ENCODE peak calls at places on chromosomes 2 and 18, in four cellular contexts. E, O, C and T are unnamed samples. For H3K9me3, the result is how much of the 10 kb centered on the place peaks cover.

GRCh38 chr2:178322068-178322467 is 127.8 kb downstream of the OSBPL6 start:
- DNase-seq in E (no peak), O (no peak), C (no peak), T (peak)

GRCh38 chr2:189002079-189002478 is 27.9 kb downstream of the COL3A1 start:
- DNase-seq in E (peak), O (no peak), C (no peak), T (peak)

GRCh38 chr2:165018207-165018606 is 62.9 kb upstream of the SLC38A11 start:
- DNase-seq in E (peak), O (no peak), C (no peak), T (no peak)

GRCh38 chr18:74283646-74284045 is 8.1 kb downstream of the CYB5A start:
- DNase-seq in E (no peak), O (no peak), C (no peak), T (no peak)

GRCh38 chr2:172806426-172807008 is 70.9 kb downstream of the RAPGEF4 start:
- DNase-seq in E (peak), O (no peak), C (peak), T (peak)

GRCh38 chr18:24544141-24544498 is 83.7 kb downstream of the HRH4 start:
- DNase-seq in E (peak), O (no peak), C (peak), T (peak)

GRCh38 chr18:7482342-7482741 is 84.8 kb upstream of the PTPRM start:
- DNase-seq in E (no peak), O (no peak), C (no peak), T (no peak)

GRCh38 chr18:48105317-48105716 is 174.9 kb upstream of the SMAD2 start:
- DNase-seq in E (no peak), O (no peak), C (no peak), T (no peak)

GRCh38 chr2:11602563-11603182 is 67.3 kb downstream of the NTSR2 start:
- DNase-seq in E (no peak), O (no peak), C (no peak), T (peak)

GRCh38 chr2:142980246-142981068 is 103.0 kb downstream of the KYNU start:
- DNase-seq in E (peak), O (no peak), C (no peak), T (peak)

GRCh38 chr18:48836806-48837615 is 113.8 kb downstream of the SMAD7 start:
- DNase-seq in E (no peak), O (no peak), C (no peak), T (no peak)

GRCh38 chr2:36700311-36700710 is 3.8 kb downstream of the VIT start:
- DNase-seq in E (no peak), O (no peak), C (no peak), T (no peak)

GRCh38 chr2:36704475-36705150 is 8.1 kb downstream of the VIT start:
- DNase-seq in E (no peak), O (no peak), C (no peak), T (no peak)

GRCh38 chr2:36701391-36701795 is 4.9 kb downstream of the VIT start:
- DNase-seq in E (peak), O (no peak), C (no peak), T (no peak)

GRCh38 chr2:36701918-36702317 is 5.4 kb downstream of the VIT start:
- DNase-seq in E (no peak), O (no peak), C (no peak), T (no peak)

GRCh38 chr2:36702781-36703180 is 6.3 kb downstream of the VIT start:
- DNase-seq in E (no peak), O (no peak), C (no peak), T (no peak)
- H3K4me2 ChIP-seq in E (no peak), O (no peak), C (no peak), T (no peak)

GRCh38 chr2:509888-510287 is 167.3 kb downstream of the TMEM18 start:
- DNase-seq in E (no peak), O (no peak), C (no peak), T (no peak)
- H3K9me3 ChIP-seq in E (under half), O (under half), C (under half), T (under half)

GRCh38 chr2:101847661-101848339 is 144.0 kb upstream of the IL1R2 start:
- DNase-seq in E (peak), O (no peak), C (no peak), T (no peak)
- TF ChIP-seq FOS in E (no peak), O (no peak), C (no peak), T (no peak)

GRCh38 chr18:79847606-79848293 is 50.0 kb downstream of the KCNG2 start:
- DNase-seq in E (no peak), O (no peak), C (no peak), T (no peak)

GRCh38 chr18:79848579-79849327 is 51.0 kb downstream of the KCNG2 start:
- DNase-seq in E (no peak), O (no peak), C (no peak), T (no peak)

GRCh38 chr18:79848294-79848578 is 50.5 kb downstream of the KCNG2 start:
- DNase-seq in E (no peak), O (no peak), C (no peak), T (no peak)

GRCh38 chr18:79845164-79845563 is 47.4 kb downstream of the KCNG2 start:
- DNase-seq in E (no peak), O (no peak), C (no peak), T (no peak)

DNA sequence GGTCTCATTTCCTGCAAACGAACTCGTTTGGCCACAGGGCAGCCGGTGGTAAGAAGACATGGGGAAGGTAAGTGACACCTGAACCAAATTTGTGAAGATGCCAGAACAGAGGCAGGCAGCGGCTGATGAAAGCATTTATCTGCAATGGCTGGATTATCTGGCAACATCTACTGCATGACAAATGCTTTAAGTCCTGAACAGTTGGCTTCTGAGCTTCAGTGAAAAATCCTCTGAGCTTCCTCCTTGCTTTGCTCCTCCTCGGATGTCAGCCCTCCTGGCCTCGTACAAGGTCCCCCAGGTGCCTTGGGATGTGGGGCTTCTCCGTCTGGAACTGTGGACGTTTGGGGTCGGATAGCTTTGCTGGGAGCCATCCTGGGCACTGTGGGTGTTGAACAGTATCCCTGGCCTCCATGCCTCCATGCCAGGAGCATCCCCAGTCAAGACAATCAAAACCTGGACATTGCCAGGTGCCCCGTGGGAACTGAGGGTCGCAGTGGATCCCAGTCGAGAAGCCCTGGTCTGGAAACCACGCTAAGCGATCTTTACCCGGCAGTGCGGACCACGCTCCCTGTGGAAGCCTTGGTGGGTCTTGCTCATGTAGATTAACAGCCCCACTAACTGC is 49.3 kb downstream of the KCNG2 start:
- DNase-seq in E (no peak), O (no peak), C (no peak), T (no peak)
- H3K4me2 ChIP-seq in E (no peak), O (no peak), C (no peak), T (no peak)

DNA sequence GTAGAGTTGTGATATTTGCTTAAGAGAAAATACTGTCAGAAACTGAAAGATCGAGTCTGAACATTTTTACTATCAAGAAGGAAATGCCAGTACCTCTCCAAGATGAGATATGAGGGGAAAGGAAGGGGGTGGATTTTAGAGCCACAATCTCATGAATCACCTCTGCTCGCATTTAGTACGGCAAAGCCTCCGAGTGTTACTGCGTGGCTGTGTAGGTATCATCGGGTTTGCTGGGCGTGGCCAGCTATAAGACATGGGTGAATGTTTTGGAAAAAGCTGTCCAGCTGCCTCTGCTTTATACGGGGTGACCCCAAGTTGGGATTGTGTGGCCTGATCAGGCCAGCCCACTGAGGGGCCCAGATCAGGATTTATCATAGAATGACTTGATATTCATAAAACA is 826.4 kb downstream of the SOCS6 start:
- DNase-seq in E (no peak), O (no peak), C (no peak), T (peak)
- H3K9me3 ChIP-seq in E (under half), O (under half), C (under half), T (under half)